ENCODE peak calls at places on chromosome 4, in seven cellular contexts. D is NCI-H82, Y is adipocyte, B is amygdala, T is nephron progenitor cell, U is ecto neural progenitor cell, L is ELR. C is an unnamed sample.

GRCh38 chr4:154341448-154341847 is 150.2 kb downstream of the DCHS2 start:
- DNase-seq in B (no peak), D (no peak), U (no peak), L (no peak), T (no peak), Y (no peak), C (no peak)

GRCh38 chr4:141462361-141462760 is 174.0 kb upstream of the IL15 start:
- DNase-seq in D (no peak), L (peak; percentile 18), Y (no peak), B (no peak), T (no peak), U (no peak), C (no peak)

GRCh38 chr4:89988268-89988667 is 93.6 kb downstream of the MMRN1 start:
- DNase-seq in T (no peak), D (no peak), Y (no peak), L (no peak), U (no peak), B (no peak), C (no peak)

GRCh38 chr4:172706000-172706399 is 462.6 kb upstream of the GALNT7 start:
- DNase-seq in L (no peak), U (no peak), D (no peak), B (no peak), T (no peak), Y (no peak), C (no peak)

GRCh38 chr4:138890921-138891570 is 124.5 kb upstream of the NOCT start:
- DNase-seq in D (no peak), Y (no peak), T (no peak), B (no peak), U (no peak), L (no peak), C (no peak)

GRCh38 chr4:83285022-83285387 is 407 bp upstream of the COQ2 start:
- DNase-seq in B (no peak), T (no peak), L (peak; percentile 60), D (no peak), Y (peak; percentile 77), U (no peak), C (no peak)

GRCh38 chr4:101103381-101104142 is 243.8 kb downstream of the PPP3CA start:
- DNase-seq in U (no peak), Y (peak; percentile 42), T (no peak), L (no peak), D (no peak), B (no peak), C (no peak)

GRCh38 chr4:107736037-107736436 is 16.0 kb upstream of the PAPSS1 start:
- DNase-seq in L (no peak), D (no peak), Y (no peak), U (no peak), T (no peak), B (no peak), C (no peak)

GRCh38 chr4:122917731-122918130 is 4.7 kb downstream of the NUDT6 start:
- DNase-seq in D (peak; percentile 20), U (no peak), T (no peak), Y (no peak), L (peak; percentile 63), B (no peak), C (no peak)

GRCh38 chr4:1406946-1407656 is 859 bp upstream of the NKX1-1 start:
- DNase-seq in D (no peak), L (no peak), U (peak; percentile 38), B (no peak), T (no peak), Y (no peak), C (no peak)